ENCODE peak calls at places on chromosomes 7 and 10, in nine cellular contexts. One of them, this sample, is unnamed.

GRCh38 chr7:82335927-82336326 is 107.7 kb downstream of the CACNA2D1 start:
- DNase-seq in HCT116: no peak
- DNase-seq in Caco-2: no peak
- DNase-seq in pancreas: no peak
- DNase-seq in IMR-90: peak; percentile 66
- DNase-seq in skeletal muscle cell: no peak
- DNase-seq in lower lobe of right lung: no peak
- DNase-seq in stomach: no peak
- DNase-seq in fibroblast of lung: peak; percentile 39
- DNase-seq in this sample: peak; percentile 2

GRCh38 chr7:70935854-70936253 is 196.1 kb upstream of the GALNT17 start:
- DNase-seq in IMR-90: no peak
- DNase-seq in skeletal muscle cell: no peak
- DNase-seq in stomach: no peak
- DNase-seq in HCT116: no peak
- DNase-seq in lower lobe of right lung: no peak
- DNase-seq in fibroblast of lung: no peak
- DNase-seq in pancreas: no peak
- DNase-seq in Caco-2: no peak
- DNase-seq in this sample: no peak

GRCh38 chr7:126495001-126495400 is 757.7 kb downstream of the GRM8 start:
- DNase-seq in pancreas: no peak
- DNase-seq in IMR-90: no peak
- DNase-seq in stomach: no peak
- DNase-seq in skeletal muscle cell: no peak
- DNase-seq in Caco-2: no peak
- DNase-seq in fibroblast of lung: no peak
- DNase-seq in HCT116: no peak
- DNase-seq in lower lobe of right lung: no peak
- DNase-seq in this sample: no peak

GRCh38 chr7:77687747-77688144 is 8.5 kb upstream of the RSBN1L start:
- DNase-seq in pancreas: no peak
- DNase-seq in HCT116: no peak
- DNase-seq in fibroblast of lung: no peak
- DNase-seq in stomach: no peak
- DNase-seq in IMR-90: no peak
- DNase-seq in lower lobe of right lung: no peak
- DNase-seq in skeletal muscle cell: no peak
- DNase-seq in Caco-2: no peak
- DNase-seq in this sample: no peak

GRCh38 chr7:130415019-130415418 is 25.8 kb downstream of the CEP41 start:
- DNase-seq in pancreas: no peak
- DNase-seq in HCT116: no peak
- DNase-seq in IMR-90: no peak
- DNase-seq in fibroblast of lung: no peak
- DNase-seq in stomach: no peak
- DNase-seq in skeletal muscle cell: no peak
- DNase-seq in lower lobe of right lung: no peak
- DNase-seq in Caco-2: no peak
- DNase-seq in this sample: no peak

GRCh38 chr7:40300146-40300655 is 165.4 kb downstream of the SUGCT start:
- DNase-seq in Caco-2: no peak
- DNase-seq in stomach: no peak
- DNase-seq in skeletal muscle cell: no peak
- DNase-seq in fibroblast of lung: peak; percentile 80
- DNase-seq in pancreas: no peak
- DNase-seq in HCT116: no peak
- DNase-seq in IMR-90: no peak
- DNase-seq in lower lobe of right lung: no peak
- DNase-seq in this sample: no peak

GRCh38 chr10:100248820-100249219 is 18.6 kb downstream of the CWF19L1 start:
- DNase-seq in fibroblast of lung: no peak
- DNase-seq in IMR-90: no peak
- DNase-seq in skeletal muscle cell: no peak
- DNase-seq in HCT116: no peak
- DNase-seq in lower lobe of right lung: no peak
- DNase-seq in Caco-2: no peak
- DNase-seq in stomach: no peak
- DNase-seq in pancreas: no peak
- DNase-seq in this sample: no peak

GRCh38 chr7:39238209-39238869 is 260.6 kb downstream of the POU6F2 start:
- DNase-seq in HCT116: no peak
- DNase-seq in lower lobe of right lung: no peak
- DNase-seq in Caco-2: no peak
- DNase-seq in fibroblast of lung: no peak
- DNase-seq in pancreas: no peak
- DNase-seq in stomach: no peak
- DNase-seq in IMR-90: no peak
- DNase-seq in skeletal muscle cell: no peak
- DNase-seq in this sample: no peak

GRCh38 chr10:114815751-114816150 is 5.8 kb upstream of the FHIP2A start:
- DNase-seq in lower lobe of right lung: no peak
- DNase-seq in IMR-90: peak; percentile 23
- DNase-seq in pancreas: no peak
- DNase-seq in fibroblast of lung: no peak
- DNase-seq in HCT116: no peak
- DNase-seq in stomach: no peak
- DNase-seq in Caco-2: no peak
- DNase-seq in skeletal muscle cell: no peak
- DNase-seq in this sample: no peak

GRCh38 chr7:69002416-69002815 is 595.9 kb upstream of the AUTS2 start:
- DNase-seq in stomach: no peak
- DNase-seq in lower lobe of right lung: no peak
- DNase-seq in Caco-2: no peak
- DNase-seq in skeletal muscle cell: peak; percentile 56
- DNase-seq in fibroblast of lung: peak; percentile 97
- DNase-seq in HCT116: no peak
- DNase-seq in pancreas: no peak
- DNase-seq in IMR-90: peak; percentile 10
- DNase-seq in this sample: no peak

GRCh38 chr7:101134399-101134980 is 7.6 kb downstream of the SERPINE1 start:
- DNase-seq in Caco-2: no peak
- DNase-seq in pancreas: no peak
- DNase-seq in HCT116: no peak
- DNase-seq in lower lobe of right lung: no peak
- DNase-seq in stomach: no peak
- DNase-seq in fibroblast of lung: peak; percentile 75
- DNase-seq in skeletal muscle cell: no peak
- DNase-seq in IMR-90: no peak
- DNase-seq in this sample: no peak

GRCh38 chr7:70579397-70580097 is 552.4 kb upstream of the GALNT17 start:
- DNase-seq in lower lobe of right lung: no peak
- DNase-seq in pancreas: no peak
- DNase-seq in stomach: no peak
- DNase-seq in skeletal muscle cell: no peak
- DNase-seq in HCT116: no peak
- DNase-seq in Caco-2: no peak
- DNase-seq in IMR-90: no peak
- DNase-seq in fibroblast of lung: no peak
- DNase-seq in this sample: peak; percentile 72

GRCh38 chr10:59098811-59099452 is 77.5 kb upstream of the PHYHIPL start:
- DNase-seq in fibroblast of lung: peak; percentile 35
- DNase-seq in stomach: no peak
- DNase-seq in IMR-90: peak; percentile 41
- DNase-seq in lower lobe of right lung: no peak
- DNase-seq in skeletal muscle cell: peak; percentile 41
- DNase-seq in HCT116: no peak
- DNase-seq in Caco-2: no peak
- DNase-seq in pancreas: no peak
- DNase-seq in this sample: no peak

GRCh38 chr7:74542558-74543117 is 88.9 kb downstream of the GTF2IRD1 start:
- DNase-seq in skeletal muscle cell: no peak
- DNase-seq in IMR-90: no peak
- DNase-seq in lower lobe of right lung: no peak
- DNase-seq in HCT116: no peak
- DNase-seq in stomach: peak; percentile 70
- DNase-seq in fibroblast of lung: peak; percentile 5
- DNase-seq in Caco-2: no peak
- DNase-seq in pancreas: peak; percentile 63
- DNase-seq in this sample: no peak

GRCh38 chr10:27637601-27638000 is 108.0 kb downstream of the MKX start:
- DNase-seq in IMR-90: peak; percentile 6
- DNase-seq in Caco-2: no peak
- DNase-seq in lower lobe of right lung: no peak
- DNase-seq in HCT116: no peak
- DNase-seq in pancreas: no peak
- DNase-seq in skeletal muscle cell: no peak
- DNase-seq in fibroblast of lung: no peak
- DNase-seq in stomach: no peak
- DNase-seq in this sample: no peak
- H3K4me3 ChIP-seq in IMR-90: no peak overlapping the region
- H3K4me3 ChIP-seq in Caco-2: no peak overlapping the region
- H3K4me3 ChIP-seq in lower lobe of right lung: no peak overlapping the region
- H3K4me3 ChIP-seq in HCT116: no peak overlapping the region
- H3K4me3 ChIP-seq in pancreas: no peak overlapping the region
- H3K4me3 ChIP-seq in skeletal muscle cell: no peak overlapping the region
- H3K4me3 ChIP-seq in fibroblast of lung: no peak overlapping the region
- H3K4me3 ChIP-seq in stomach: no peak overlapping the region
- H3K4me3 ChIP-seq in this sample: no peak overlapping the region

DNA sequence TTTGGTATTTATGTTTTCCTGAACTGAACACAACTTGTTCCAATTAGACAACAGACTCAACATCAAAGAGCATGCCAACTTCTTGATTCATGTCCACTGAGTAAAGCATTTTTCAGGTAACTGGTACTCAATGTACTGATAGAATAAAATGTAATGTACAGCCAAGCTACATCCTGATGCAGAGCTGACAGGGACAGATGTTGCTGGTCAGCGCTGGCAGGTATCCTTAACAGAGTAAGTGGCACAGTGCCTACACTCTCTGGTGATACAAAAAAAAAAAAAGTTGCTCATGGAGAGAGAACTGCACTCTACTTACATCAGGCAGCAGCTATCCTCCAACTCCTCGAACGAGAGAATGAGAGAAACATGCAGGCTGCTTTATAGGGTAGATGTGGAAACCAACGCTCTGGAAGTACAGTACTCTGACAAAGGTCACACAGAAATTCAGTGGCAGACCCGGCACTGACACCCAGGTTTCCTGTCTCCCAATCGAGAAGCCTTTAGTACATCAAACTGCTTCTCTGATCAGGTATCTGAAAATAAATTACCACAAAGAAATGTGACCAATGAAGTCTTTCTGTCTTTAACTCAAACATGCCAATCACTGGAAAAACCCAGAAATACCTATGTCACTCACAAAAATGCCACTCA is 4.6 kb downstream of the ITGB1 start:
- DNase-seq in lower lobe of right lung: no peak
- DNase-seq in skeletal muscle cell: no peak
- DNase-seq in IMR-90: no peak
- DNase-seq in HCT116: no peak
- DNase-seq in Caco-2: no peak
- DNase-seq in pancreas: no peak
- DNase-seq in stomach: no peak
- DNase-seq in fibroblast of lung: no peak
- DNase-seq in this sample: no peak
- H3K4me3 ChIP-seq in lower lobe of right lung: no peak overlapping the region
- H3K4me3 ChIP-seq in skeletal muscle cell: no peak overlapping the region
- H3K4me3 ChIP-seq in IMR-90: no peak overlapping the region
- H3K4me3 ChIP-seq in HCT116: no peak overlapping the region
- H3K4me3 ChIP-seq in Caco-2: no peak overlapping the region
- H3K4me3 ChIP-seq in pancreas: no peak overlapping the region
- H3K4me3 ChIP-seq in stomach: peak overlapping the region; percentile 71
- H3K4me3 ChIP-seq in fibroblast of lung: peak overlapping the region; percentile 99
- H3K4me3 ChIP-seq in this sample: no peak overlapping the region

DNA sequence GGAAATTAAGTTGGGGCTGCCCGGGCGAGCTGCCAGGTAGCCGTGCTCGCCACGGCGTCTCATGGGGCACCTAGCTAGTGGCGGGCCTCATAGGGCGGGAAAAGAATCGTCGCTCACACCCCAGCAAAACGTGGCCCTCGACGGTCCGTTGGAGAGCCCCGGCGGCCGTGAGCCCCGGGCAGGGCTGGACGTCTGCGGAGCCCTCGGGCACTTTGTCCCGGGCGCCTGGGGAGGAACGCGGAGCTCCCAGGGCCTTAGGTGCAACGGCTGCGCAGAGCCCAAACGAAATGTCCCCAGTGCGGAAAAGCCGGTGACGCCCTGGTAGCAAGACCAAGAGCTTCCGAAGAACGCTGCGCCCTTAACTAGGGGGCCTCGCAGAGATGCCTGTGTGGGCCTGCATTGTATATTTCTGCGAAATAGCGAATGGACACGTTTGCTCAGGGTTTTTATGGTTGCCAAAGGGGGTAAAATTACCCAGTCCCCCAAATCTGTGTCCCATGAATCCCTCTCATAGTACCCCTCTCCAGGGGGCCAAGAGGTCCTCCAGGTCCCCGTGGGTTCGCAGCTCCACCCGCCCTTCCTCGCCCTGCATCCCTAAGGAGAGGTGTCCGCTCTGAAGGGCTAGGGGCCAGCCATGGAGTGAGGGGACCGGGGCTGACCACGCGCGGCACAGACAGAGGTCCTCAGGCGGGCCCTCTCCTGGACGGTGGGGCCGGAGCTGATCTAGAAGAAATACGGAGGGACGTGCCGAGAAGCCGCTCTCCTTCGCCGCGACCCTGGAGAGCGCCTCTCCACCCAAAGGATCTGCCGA is 1.0 kb upstream of the SFMBT2 start:
- DNase-seq in pancreas: peak; percentile 75
- DNase-seq in HCT116: no peak
- DNase-seq in IMR-90: no peak
- DNase-seq in stomach: no peak
- DNase-seq in skeletal muscle cell: no peak
- DNase-seq in lower lobe of right lung: peak; percentile 47
- DNase-seq in fibroblast of lung: no peak
- DNase-seq in Caco-2: no peak
- DNase-seq in this sample: no peak
- H3K4me3 ChIP-seq in pancreas: peak overlapping the region; percentile 8
- H3K4me3 ChIP-seq in HCT116: no peak overlapping the region
- H3K4me3 ChIP-seq in IMR-90: no peak overlapping the region
- H3K4me3 ChIP-seq in stomach: peak overlapping the region; percentile 84
- H3K4me3 ChIP-seq in skeletal muscle cell: peak overlapping the region; percentile 71
- H3K4me3 ChIP-seq in lower lobe of right lung: peak overlapping the region; percentile 74
- H3K4me3 ChIP-seq in fibroblast of lung: peak overlapping the region; percentile 10
- H3K4me3 ChIP-seq in Caco-2: no peak overlapping the region
- H3K4me3 ChIP-seq in this sample: no peak overlapping the region

DNA sequence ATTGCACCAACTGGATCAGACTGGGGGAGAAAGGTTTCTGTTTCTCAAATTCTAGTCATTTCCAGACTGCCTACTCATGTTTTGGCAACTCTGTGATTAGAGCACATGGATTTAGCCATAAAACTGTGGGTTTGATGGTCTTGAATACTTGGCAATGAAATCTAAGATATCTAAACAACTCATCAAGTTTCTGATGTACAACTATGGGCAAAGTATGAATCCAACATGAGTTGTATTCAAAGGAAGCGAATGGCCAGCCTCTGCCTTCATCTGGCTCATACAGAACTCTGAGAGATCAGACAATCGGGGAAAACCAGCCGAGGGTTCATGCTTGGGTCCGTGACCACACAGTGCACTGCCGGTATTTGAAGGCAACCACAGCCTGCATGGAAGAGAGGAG is 144.3 kb downstream of the ADAM12 start:
- DNase-seq in Caco-2: no peak
- DNase-seq in pancreas: no peak
- DNase-seq in IMR-90: peak; percentile 95
- DNase-seq in lower lobe of right lung: no peak
- DNase-seq in fibroblast of lung: peak; percentile 100
- DNase-seq in skeletal muscle cell: peak; percentile 98
- DNase-seq in HCT116: no peak
- DNase-seq in stomach: no peak
- DNase-seq in this sample: no peak
- H3K4me3 ChIP-seq in Caco-2: no peak overlapping the region
- H3K4me3 ChIP-seq in pancreas: no peak overlapping the region
- H3K4me3 ChIP-seq in IMR-90: no peak overlapping the region
- H3K4me3 ChIP-seq in lower lobe of right lung: no peak overlapping the region
- H3K4me3 ChIP-seq in fibroblast of lung: no peak overlapping the region
- H3K4me3 ChIP-seq in skeletal muscle cell: no peak overlapping the region
- H3K4me3 ChIP-seq in HCT116: no peak overlapping the region
- H3K4me3 ChIP-seq in stomach: no peak overlapping the region
- H3K4me3 ChIP-seq in this sample: no peak overlapping the region

This sample was measured in LNCaP clone FGC.